ENCODE peak calls at places on chromosomes 5 and 9, in seven cellular contexts. A is NCI-H1105 treated with DMSO at 0.1 percent for 48 hours, C is AG09319, J is brain microvascular endothelial cell, M is left cardiac atrium, B is ureter, X is Daoy. U is an unnamed sample.

GRCh38 chr5:172411423-172412111 is 42.8 kb downstream of the SH3PXD2B start:
- DNase-seq in A (no peak), C (no peak), J (no peak), M (no peak), B (no peak), X (no peak), U (peak)

GRCh38 chr9:20620658-20621552 is 1.4 kb downstream of the MLLT3 start:
- DNase-seq in A (peak), C (no peak), J (peak), M (peak), B (peak), X (peak), U (peak)

GRCh38 chr9:90921104-90921503 is 119.5 kb downstream of the SYK start:
- DNase-seq in A (peak), C (no peak), J (no peak), M (peak), B (peak), X (no peak), U (no peak)

GRCh38 chr9:136016882-136017812 is 56.0 kb upstream of the UBAC1 start:
- DNase-seq in A (no peak), C (no peak), J (no peak), M (no peak), B (no peak), X (no peak), U (no peak)

GRCh38 chr5:56313596-56313995 is 80.5 kb upstream of the ANKRD55 start:
- DNase-seq in A (no peak), C (no peak), J (no peak), M (no peak), B (no peak), X (no peak), U (no peak)

GRCh38 chr5:1468247-1468612 is 23.0 kb upstream of the SLC6A3 start:
- DNase-seq in A (no peak), C (no peak), J (no peak), M (no peak), B (no peak), X (no peak), U (peak)

GRCh38 chr9:89226076-89226475 is 47.5 kb upstream of the SHC3 start:
- DNase-seq in A (no peak), C (no peak), J (peak), M (peak), B (no peak), X (no peak), U (no peak)

GRCh38 chr5:177471610-177472356 is 1.7 kb downstream of the DBN1 start:
- DNase-seq in A (no peak), C (no peak), J (peak), M (peak), B (no peak), X (no peak), U (no peak)

GRCh38 chr5:27158171-27158570 is 119.8 kb upstream of the CDH9 start:
- DNase-seq in A (no peak), C (no peak), J (no peak), M (no peak), B (no peak), X (no peak), U (no peak)

GRCh38 chr5:180097926-180098325 is 26.4 kb upstream of the RNF130 start:
- DNase-seq in A (no peak), C (no peak), J (no peak), M (no peak), B (no peak), X (no peak), U (no peak)

GRCh38 chr5:60687927-60688720 is 11.8 kb downstream of the DEPDC1B start:
- DNase-seq in A (peak), C (no peak), J (peak), M (no peak), B (no peak), X (peak), U (no peak)

GRCh38 chr9:126397056-126397455 is 70.4 kb downstream of the MVB12B start:
- DNase-seq in A (no peak), C (no peak), J (no peak), M (no peak), B (no peak), X (no peak), U (peak)

GRCh38 chr9:114096041-114096511 is 3.0 kb downstream of the KIF12 start:
- DNase-seq in A (no peak), C (no peak), J (no peak), M (no peak), B (no peak), X (no peak), U (no peak)

GRCh38 chr5:54601832-54602231 is 84.3 kb downstream of the SNX18 start:
- DNase-seq in A (no peak), C (no peak), J (no peak), M (no peak), B (no peak), X (no peak), U (no peak)

GRCh38 chr5:36068751-36069281 is 2.1 kb upstream of the UGT3A2 start:
- DNase-seq in A (no peak), C (no peak), J (no peak), M (no peak), B (no peak), X (no peak), U (no peak)

GRCh38 chr5:172065431-172066065 is 59.1 kb upstream of the FBXW11 start:
- DNase-seq in A (no peak), C (no peak), J (no peak), M (no peak), B (no peak), X (no peak), U (peak)

GRCh38 chr9:110197330-110198187 is 10.4 kb downstream of the C9orf152 start:
- DNase-seq in A (no peak), C (no peak), J (no peak), M (no peak), B (no peak), X (no peak), U (no peak)

GRCh38 chr5:35742006-35742405 is 114.7 kb upstream of the IL7R start:
- DNase-seq in A (no peak), C (no peak), J (no peak), M (no peak), B (no peak), X (no peak), U (no peak)

GRCh38 chr5:26622947-26623346 is 415.4 kb downstream of the CDH9 start:
- DNase-seq in A (peak), C (no peak), J (no peak), M (no peak), B (no peak), X (no peak), U (no peak)

GRCh38 chr9:134854541-134854981 is 26.0 kb upstream of the FCN2 start:
- DNase-seq in A (no peak), C (no peak), J (no peak), M (no peak), B (no peak), X (no peak), U (no peak)

GRCh38 chr9:129697956-129698757 is 32.7 kb downstream of the PRRX2 start:
- DNase-seq in A (no peak), C (peak), J (no peak), M (peak), B (peak), X (peak), U (no peak)

GRCh38 chr9:9003184-9003583 is 1203.6 kb upstream of the DMAC1 start:
- DNase-seq in A (peak), C (no peak), J (peak), M (no peak), B (no peak), X (peak), U (no peak)